ENCODE peak calls at places on chromosomes 13 and 19, in seven cellular contexts. E is pancreas; Z is AG09319; W is nephron progenitor cell; F is tibial nerve; T is fibroblast of the aortic adventitia; J is CD4-positive, alpha-beta T cell. N is an unnamed sample.

GRCh38 chr13:30009411-30009810 is 159.0 kb upstream of the UBL3 start:
- DNase-seq in E (no peak), Z (no peak), W (no peak), F (no peak), T (no peak), J (no peak), N (no peak)

GRCh38 chr13:35472308-35473008 is 4.0 kb downstream of the MAB21L1 start:
- DNase-seq in E (no peak), Z (no peak), W (no peak), F (no peak), T (peak), J (no peak), N (peak)

GRCh38 chr13:102812616-102813287 is 13.8 kb downstream of the BIVM start:
- DNase-seq in E (no peak), Z (no peak), W (no peak), F (no peak), T (peak), J (no peak), N (no peak)

GRCh38 chr13:74889321-74889720 is 592.6 kb downstream of the TBC1D4 start:
- DNase-seq in E (no peak), Z (no peak), W (no peak), F (no peak), T (peak), J (no peak), N (no peak)

GRCh38 chr13:23709521-23709920 is 139.3 kb downstream of the TNFRSF19 start:
- DNase-seq in E (no peak), Z (no peak), W (no peak), F (no peak), T (peak), J (no peak), N (no peak)

GRCh38 chr19:40744554-40745401 is 5.5 kb downstream of the ACTMAP start:
- DNase-seq in E (no peak), Z (no peak), W (no peak), F (no peak), T (no peak), J (no peak), N (peak)

GRCh38 chr13:40152145-40152544 is 496.7 kb downstream of the COG6 start:
- DNase-seq in E (peak), Z (peak), W (no peak), F (no peak), T (peak), J (no peak), N (no peak)

GRCh38 chr19:54173951-54174817 is 1.2 kb upstream of the TMC4 start:
- DNase-seq in E (no peak), Z (no peak), W (no peak), F (no peak), T (no peak), J (no peak), N (no peak)

GRCh38 chr19:47377801-47378200 is 28.7 kb downstream of the DHX34 start:
- DNase-seq in E (no peak), Z (no peak), W (no peak), F (no peak), T (no peak), J (no peak), N (no peak)

GRCh38 chr19:8702350-8702749 is 3.8 kb upstream of the ACTL9 start:
- DNase-seq in E (no peak), Z (no peak), W (no peak), F (no peak), T (no peak), J (no peak), N (peak)

GRCh38 chr13:44848956-44849748 is 140.1 kb downstream of the NUFIP1 start:
- DNase-seq in E (no peak), Z (no peak), W (no peak), F (peak), T (no peak), J (no peak), N (no peak)

GRCh38 chr13:29733069-29733700 is 117.2 kb downstream of the UBL3 start:
- DNase-seq in E (no peak), Z (no peak), W (no peak), F (no peak), T (no peak), J (no peak), N (no peak)

GRCh38 chr19:30864460-30865215 is 484.6 kb downstream of the TSHZ3 start:
- DNase-seq in E (no peak), Z (no peak), W (no peak), F (no peak), T (no peak), J (no peak), N (peak)

GRCh38 chr13:26721251-26721939 is 39.2 kb downstream of the GPR12 start:
- DNase-seq in E (no peak), Z (no peak), W (no peak), F (no peak), T (no peak), J (peak), N (peak)

GRCh38 chr19:41928754-41929535 is 696 bp upstream of the ERFL start:
- DNase-seq in E (no peak), Z (no peak), W (no peak), F (no peak), T (no peak), J (no peak), N (peak)

GRCh38 chr13:91174886-91175501 is 172.5 kb upstream of the MIR17HG start:
- DNase-seq in E (no peak), Z (no peak), W (no peak), F (no peak), T (no peak), J (no peak), N (no peak)

GRCh38 chr13:41458939-41459753 is 1.8 kb downstream of the RGCC start:
- DNase-seq in E (peak), Z (peak), W (no peak), F (no peak), T (peak), J (peak), N (peak)

GRCh38 chr19:8638078-8638619 is 7.7 kb downstream of the NFILZ start:
- DNase-seq in E (peak), Z (no peak), W (no peak), F (no peak), T (peak), J (no peak), N (peak)

GRCh38 chr13:113393226-113393571 is 29.3 kb upstream of the GRTP1 start:
- DNase-seq in E (no peak), Z (no peak), W (no peak), F (no peak), T (no peak), J (no peak), N (no peak)

GRCh38 chr19:7869453-7869909 is 4.7 kb downstream of the PRR36 start:
- DNase-seq in E (peak), Z (no peak), W (peak), F (no peak), T (peak), J (peak), N (peak)

GRCh38 chr13:72540818-72541217 is 186.6 kb downstream of the MZT1 start:
- DNase-seq in E (no peak), Z (no peak), W (no peak), F (no peak), T (no peak), J (no peak), N (no peak)

GRCh38 chr19:16033136-16033530 is 43.2 kb upstream of the TPM4 start:
- DNase-seq in E (no peak), Z (no peak), W (no peak), F (no peak), T (no peak), J (no peak), N (no peak)

GRCh38 chr13:41122838-41123237 is 9.8 kb downstream of the KBTBD6 start:
- DNase-seq in E (no peak), Z (no peak), W (no peak), F (no peak), T (no peak), J (no peak), N (no peak)

GRCh38 chr13:26185720-26186119 is 36.4 kb downstream of the RNF6 start:
- DNase-seq in E (no peak), Z (no peak), W (no peak), F (peak), T (no peak), J (no peak), N (no peak)

GRCh38 chr19:14015454-14016035 is 9.4 kb upstream of the RFX1 start:
- DNase-seq in E (no peak), Z (no peak), W (no peak), F (no peak), T (no peak), J (no peak), N (no peak)

GRCh38 chr19:14114854-14115253 is 2.7 kb downstream of the PRKACA start:
- DNase-seq in E (peak), Z (no peak), W (peak), F (no peak), T (no peak), J (no peak), N (peak)

GRCh38 chr13:98105929-98106336 is 37.0 kb upstream of the FARP1 start:
- DNase-seq in E (no peak), Z (no peak), W (no peak), F (no peak), T (peak), J (no peak), N (no peak)

GRCh38 chr19:29663861-29664752 is 1.2 kb upstream of the PLEKHF1 start:
- DNase-seq in E (no peak), Z (no peak), W (no peak), F (no peak), T (no peak), J (no peak), N (no peak)

GRCh38 chr13:48333976-48334375 is 30.4 kb downstream of the RB1 start:
- DNase-seq in E (no peak), Z (no peak), W (no peak), F (no peak), T (peak), J (no peak), N (no peak)

GRCh38 chr19:7010722-7011593 is 10.3 kb downstream of the MBD3L2B start:
- DNase-seq in E (no peak), Z (no peak), W (no peak), F (no peak), T (no peak), J (no peak), N (peak)

GRCh38 chr13:53848546-53848945 is 819.9 kb downstream of the OLFM4 start:
- DNase-seq in E (no peak), Z (no peak), W (no peak), F (no peak), T (no peak), J (no peak), N (no peak)

GRCh38 chr19:22517496-22518411 is 95.6 kb upstream of the ZNF98 start:
- DNase-seq in E (no peak), Z (no peak), W (no peak), F (no peak), T (no peak), J (no peak), N (no peak)

GRCh38 chr13:62631124-62631523 is 1215.5 kb upstream of the PCDH20 start:
- DNase-seq in E (no peak), Z (no peak), W (no peak), F (no peak), T (no peak), J (no peak), N (no peak)

GRCh38 chr13:41458187-41458938 is 1.0 kb downstream of the RGCC start:
- DNase-seq in E (peak), Z (no peak), W (peak), F (no peak), T (no peak), J (no peak), N (peak)

GRCh38 chr13:20988909-20989735 is 72.3 kb downstream of the LATS2 start:
- DNase-seq in E (no peak), Z (no peak), W (no peak), F (no peak), T (no peak), J (no peak), N (no peak)

GRCh38 chr13:38228322-38228721 is 121.3 kb upstream of the UFM1 start:
- DNase-seq in E (no peak), Z (no peak), W (no peak), F (no peak), T (no peak), J (no peak), N (no peak)

GRCh38 chr13:38226496-38226895 is 123.2 kb upstream of the UFM1 start:
- DNase-seq in E (no peak), Z (no peak), W (no peak), F (no peak), T (no peak), J (no peak), N (no peak)

GRCh38 chr13:38223093-38223492 is 126.6 kb upstream of the UFM1 start:
- DNase-seq in E (no peak), Z (no peak), W (peak), F (no peak), T (peak), J (no peak), N (peak)
- TF ChIP-seq CTCF in E (no peak), Z (peak), W (peak), F (no peak), T (peak), J (no peak), N (no peak)

GRCh38 chr19:2478756-2479555 is 3.0 kb downstream of the GADD45B start:
- DNase-seq in E (peak), Z (no peak), W (peak), F (peak), T (peak), J (peak), N (peak)

GRCh38 chr19:2478324-2478755 is 2.4 kb downstream of the GADD45B start:
- DNase-seq in E (peak), Z (no peak), W (peak), F (peak), T (peak), J (peak), N (peak)

GRCh38 chr19:2477732-2478191 is 1.8 kb downstream of the GADD45B start:
- DNase-seq in E (no peak), Z (no peak), W (no peak), F (no peak), T (peak), J (no peak), N (peak)

GRCh38 chr19:2481466-2481865 is 5.5 kb downstream of the GADD45B start:
- DNase-seq in E (no peak), Z (no peak), W (no peak), F (no peak), T (no peak), J (no peak), N (no peak)

GRCh38 chr19:2479556-2480194 is 3.7 kb downstream of the GADD45B start:
- DNase-seq in E (peak), Z (no peak), W (no peak), F (no peak), T (no peak), J (no peak), N (peak)
- TF ChIP-seq CTCF in E (no peak), Z (no peak), W (peak), F (no peak), T (no peak), J (no peak), N (peak)

DNA sequence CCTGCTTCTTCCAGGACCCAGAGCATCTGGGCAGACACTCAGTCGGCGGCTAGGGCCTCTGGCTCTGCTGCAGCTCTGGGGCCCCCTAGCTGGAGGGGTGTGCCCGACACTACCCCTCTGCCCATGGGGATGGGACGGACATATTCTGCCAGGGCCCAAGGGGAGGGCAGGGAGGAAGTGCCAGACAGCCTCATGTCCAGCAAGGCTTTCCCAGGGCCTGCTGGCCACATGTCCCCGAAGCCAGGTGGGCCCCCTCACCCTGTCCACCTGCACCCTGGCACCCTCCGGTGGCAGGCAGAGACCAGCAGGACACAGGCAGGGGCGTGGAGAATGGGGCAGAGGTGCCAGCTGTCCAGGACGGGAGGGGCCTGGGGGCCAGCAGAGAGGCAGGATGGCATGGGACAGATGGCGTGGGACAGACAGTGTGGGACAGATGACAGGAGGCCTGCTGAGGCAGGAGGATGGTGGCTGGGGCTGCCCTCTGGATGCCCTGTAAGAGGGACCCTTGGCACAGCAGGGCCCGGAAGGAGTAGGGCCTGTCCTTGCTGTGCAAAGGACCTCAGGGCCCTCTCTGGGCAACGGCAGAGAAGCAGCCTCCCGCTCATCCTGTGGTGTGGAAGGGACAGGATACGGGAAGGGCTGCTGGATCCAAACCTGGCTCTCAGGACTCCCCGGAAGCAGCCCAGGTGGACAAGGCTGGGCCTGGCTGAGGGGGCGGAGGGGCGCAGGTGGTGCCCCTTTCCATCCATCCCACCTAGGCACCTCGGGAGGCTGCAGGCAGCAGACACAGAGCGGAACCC is 29.1 kb downstream of the CEBPG start:
- DNase-seq in E (no peak), Z (no peak), W (peak), F (no peak), T (no peak), J (no peak), N (no peak)
- TF ChIP-seq CTCF in E (no peak), Z (no peak), W (no peak), F (no peak), T (no peak), J (no peak), N (no peak)

GRCh38 chr19:58406818-58407657 is 1.4 kb upstream of the ZNF584 start:
- DNase-seq in E (no peak), Z (no peak), W (no peak), F (no peak), T (no peak), J (no peak), N (no peak)
- TF ChIP-seq CTCF in E (no peak), Z (peak), W (no peak), F (peak), T (peak), J (no peak), N (peak)

GRCh38 chr19:18895038-18895827 is 725 bp downstream of the CERS1 start:
- DNase-seq in E (no peak), Z (no peak), W (peak), F (peak), T (peak), J (no peak), N (peak)
- TF ChIP-seq CTCF in E (no peak), Z (peak), W (peak), F (peak), T (peak), J (no peak), N (no peak)

DNA sequence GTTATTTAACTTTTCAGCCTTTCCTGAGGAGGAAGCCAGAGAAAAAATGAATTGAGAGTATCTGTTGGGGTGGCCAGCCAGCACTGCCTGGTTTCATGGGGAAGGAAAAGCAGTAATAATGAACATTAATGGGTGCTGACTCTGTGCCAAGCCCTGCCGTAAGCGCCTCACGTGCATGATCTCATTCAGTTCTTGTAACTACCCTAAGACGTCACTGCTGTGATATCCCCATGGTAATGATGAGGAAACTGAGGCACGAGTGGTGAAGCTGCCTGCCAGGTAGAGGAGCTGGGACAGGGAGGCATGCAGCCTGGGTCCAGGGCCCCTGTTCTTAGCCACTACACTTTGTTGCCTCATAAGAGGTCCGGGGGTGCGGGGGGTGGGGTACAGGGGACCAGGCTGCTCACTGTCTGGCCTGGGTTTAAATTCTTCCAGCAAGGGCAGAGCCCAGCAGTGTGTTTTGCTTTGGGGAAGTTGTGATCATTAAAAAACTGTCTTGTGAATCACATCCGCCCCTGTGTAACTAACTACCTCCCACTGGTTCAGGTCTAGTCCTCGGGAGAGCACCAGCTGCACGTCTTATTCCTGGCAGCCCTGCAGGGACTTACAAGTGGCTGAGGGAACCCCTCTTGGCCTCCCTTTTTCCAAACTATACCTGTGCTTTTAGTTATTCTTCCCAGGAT is 127.3 kb downstream of the SIPA1L3 start:
- DNase-seq in E (no peak), Z (no peak), W (no peak), F (peak), T (no peak), J (no peak), N (no peak)
- TF ChIP-seq CTCF in E (no peak), Z (no peak), W (no peak), F (no peak), T (no peak), J (no peak), N (no peak)

GRCh38 chr19:5319516-5319915 is 21.1 kb downstream of the PTPRS start:
- DNase-seq in E (no peak), Z (no peak), W (no peak), F (no peak), T (no peak), J (no peak), N (no peak)

GRCh38 chr19:5324947-5325346 is 15.7 kb downstream of the PTPRS start:
- DNase-seq in E (no peak), Z (no peak), W (no peak), F (no peak), T (no peak), J (no peak), N (no peak)

GRCh38 chr19:5321066-5321642 is 19.5 kb downstream of the PTPRS start:
- DNase-seq in E (no peak), Z (no peak), W (no peak), F (no peak), T (no peak), J (no peak), N (no peak)

GRCh38 chr19:5323475-5323811 is 17.2 kb downstream of the PTPRS start:
- DNase-seq in E (no peak), Z (no peak), W (no peak), F (no peak), T (no peak), J (no peak), N (no peak)

DNA sequence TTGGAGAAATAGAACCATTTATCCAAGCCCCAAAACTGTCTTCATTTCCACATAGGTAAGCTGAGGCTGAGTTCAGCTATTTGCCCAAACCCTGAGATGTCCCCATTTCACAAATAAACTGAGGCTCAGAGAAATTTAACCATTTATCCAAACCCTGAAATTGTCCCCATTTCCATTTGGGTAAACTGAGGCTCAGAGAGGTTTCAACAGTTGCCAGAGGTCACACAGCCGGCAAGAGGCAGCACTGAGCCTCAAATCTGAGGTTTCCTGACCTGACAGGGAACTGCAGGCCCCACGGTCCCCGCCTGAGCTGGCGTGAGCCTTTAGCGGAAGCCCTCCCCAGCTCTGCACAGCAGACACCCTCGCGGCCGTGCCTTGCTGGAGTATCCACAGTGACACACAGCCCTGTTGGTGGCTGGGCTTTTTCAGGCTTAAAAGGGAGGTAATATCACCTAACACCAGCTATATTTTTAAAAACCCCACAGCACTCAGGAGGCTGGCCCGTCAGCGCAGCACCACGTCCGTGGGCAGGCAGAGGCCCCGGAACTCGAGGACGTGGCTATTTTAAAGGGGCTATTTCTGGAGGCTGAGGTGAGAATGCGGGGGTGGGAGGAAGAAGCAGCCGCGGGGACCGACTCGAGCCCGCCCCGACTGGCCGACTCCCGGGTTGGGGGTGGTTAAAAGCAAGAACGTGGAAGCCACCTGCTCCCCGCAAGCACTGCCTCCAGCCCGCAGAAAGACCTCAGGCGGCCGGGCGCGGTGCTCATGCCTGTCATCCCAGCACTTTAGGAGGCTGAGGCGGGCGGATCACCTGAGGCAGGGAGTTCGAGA is 18.5 kb downstream of the PTPRS start:
- DNase-seq in E (no peak), Z (no peak), W (no peak), F (no peak), T (no peak), J (no peak), N (peak)
- TF ChIP-seq CTCF in E (no peak), Z (no peak), W (no peak), F (no peak), T (no peak), J (no peak), N (peak)

N was measured in activated CD8-positive, alpha-beta T cell treated with anti-CD3 and anti-CD28 coated beads for 36 hours.